ENCODE peak calls at places on chromosomes 12 and 14, in four cellular contexts. One of them, this sample, is unnamed.

GRCh38 chr12:6784292-6784691 is 5.0 kb upstream of the CD4 start:
- DNase-seq in activated naive CD4-positive, alpha-beta T cell treated with anti-CD3 and anti-CD28 coated beads, Interleukin-2, amount 10 ng/mL, durations not matched to agents 7 days and 5 days: no peak
- DNase-seq in HTR-8/SVneo: no peak
- DNase-seq in NCI-H2081 treated with DMSO at 0.1 percent for 48 hours: no peak
- DNase-seq in this sample: no peak

GRCh38 chr12:108888031-108888430 is 8.1 kb downstream of the DAO start:
- DNase-seq in HTR-8/SVneo: no peak
- DNase-seq in NCI-H2081 treated with DMSO at 0.1 percent for 48 hours: no peak
- DNase-seq in activated naive CD4-positive, alpha-beta T cell treated with anti-CD3 and anti-CD28 coated beads, Interleukin-2, amount 10 ng/mL, durations not matched to agents 7 days and 5 days: no peak
- DNase-seq in this sample: no peak

GRCh38 chr14:80393766-80394165 is 182.5 kb upstream of the DIO2 start:
- DNase-seq in NCI-H2081 treated with DMSO at 0.1 percent for 48 hours: no peak
- DNase-seq in HTR-8/SVneo: no peak
- DNase-seq in activated naive CD4-positive, alpha-beta T cell treated with anti-CD3 and anti-CD28 coated beads, Interleukin-2, amount 10 ng/mL, durations not matched to agents 7 days and 5 days: no peak
- DNase-seq in this sample: no peak

GRCh38 chr12:30999723-31000122 is 73.2 kb downstream of the TSPAN11 start:
- DNase-seq in NCI-H2081 treated with DMSO at 0.1 percent for 48 hours: no peak
- DNase-seq in HTR-8/SVneo: no peak
- DNase-seq in activated naive CD4-positive, alpha-beta T cell treated with anti-CD3 and anti-CD28 coated beads, Interleukin-2, amount 10 ng/mL, durations not matched to agents 7 days and 5 days: no peak
- DNase-seq in this sample: no peak

GRCh38 chr14:63267171-63267570 is 51.6 kb downstream of the GPHB5 start:
- DNase-seq in activated naive CD4-positive, alpha-beta T cell treated with anti-CD3 and anti-CD28 coated beads, Interleukin-2, amount 10 ng/mL, durations not matched to agents 7 days and 5 days: no peak
- DNase-seq in NCI-H2081 treated with DMSO at 0.1 percent for 48 hours: no peak
- DNase-seq in HTR-8/SVneo: no peak
- DNase-seq in this sample: no peak

GRCh38 chr12:60398547-60398946 is 802.7 kb downstream of the SLC16A7 start:
- DNase-seq in HTR-8/SVneo: no peak
- DNase-seq in activated naive CD4-positive, alpha-beta T cell treated with anti-CD3 and anti-CD28 coated beads, Interleukin-2, amount 10 ng/mL, durations not matched to agents 7 days and 5 days: no peak
- DNase-seq in NCI-H2081 treated with DMSO at 0.1 percent for 48 hours: no peak
- DNase-seq in this sample: peak

GRCh38 chr14:97299661-97300060 is 502.5 kb downstream of the VRK1 start:
- DNase-seq in NCI-H2081 treated with DMSO at 0.1 percent for 48 hours: no peak
- DNase-seq in HTR-8/SVneo: no peak
- DNase-seq in activated naive CD4-positive, alpha-beta T cell treated with anti-CD3 and anti-CD28 coated beads, Interleukin-2, amount 10 ng/mL, durations not matched to agents 7 days and 5 days: peak
- DNase-seq in this sample: no peak

GRCh38 chr12:107774349-107775029 is at the start of gene ASCL4:
- DNase-seq in NCI-H2081 treated with DMSO at 0.1 percent for 48 hours: no peak
- DNase-seq in HTR-8/SVneo: no peak
- DNase-seq in activated naive CD4-positive, alpha-beta T cell treated with anti-CD3 and anti-CD28 coated beads, Interleukin-2, amount 10 ng/mL, durations not matched to agents 7 days and 5 days: no peak
- DNase-seq in this sample: no peak

GRCh38 chr12:113361574-113362370 is 3.4 kb downstream of the PLBD2 start:
- DNase-seq in activated naive CD4-positive, alpha-beta T cell treated with anti-CD3 and anti-CD28 coated beads, Interleukin-2, amount 10 ng/mL, durations not matched to agents 7 days and 5 days: no peak
- DNase-seq in NCI-H2081 treated with DMSO at 0.1 percent for 48 hours: no peak
- DNase-seq in HTR-8/SVneo: no peak
- DNase-seq in this sample: peak

GRCh38 chr14:66643344-66643743 is 135.4 kb downstream of the GPHN start:
- DNase-seq in activated naive CD4-positive, alpha-beta T cell treated with anti-CD3 and anti-CD28 coated beads, Interleukin-2, amount 10 ng/mL, durations not matched to agents 7 days and 5 days: no peak
- DNase-seq in NCI-H2081 treated with DMSO at 0.1 percent for 48 hours: no peak
- DNase-seq in HTR-8/SVneo: no peak
- DNase-seq in this sample: peak

GRCh38 chr12:12774791-12775190 is 10.7 kb upstream of the APOLD1 start:
- DNase-seq in activated naive CD4-positive, alpha-beta T cell treated with anti-CD3 and anti-CD28 coated beads, Interleukin-2, amount 10 ng/mL, durations not matched to agents 7 days and 5 days: no peak
- DNase-seq in HTR-8/SVneo: no peak
- DNase-seq in NCI-H2081 treated with DMSO at 0.1 percent for 48 hours: no peak
- DNase-seq in this sample: no peak

GRCh38 chr12:16245199-16245598 is 32.3 kb downstream of the SLC15A5 start:
- DNase-seq in HTR-8/SVneo: no peak
- DNase-seq in NCI-H2081 treated with DMSO at 0.1 percent for 48 hours: no peak
- DNase-seq in activated naive CD4-positive, alpha-beta T cell treated with anti-CD3 and anti-CD28 coated beads, Interleukin-2, amount 10 ng/mL, durations not matched to agents 7 days and 5 days: no peak
- DNase-seq in this sample: no peak

GRCh38 chr14:105885561-105886320 is 359.4 kb downstream of the TMEM121 start:
- DNase-seq in NCI-H2081 treated with DMSO at 0.1 percent for 48 hours: no peak
- DNase-seq in activated naive CD4-positive, alpha-beta T cell treated with anti-CD3 and anti-CD28 coated beads, Interleukin-2, amount 10 ng/mL, durations not matched to agents 7 days and 5 days: peak
- DNase-seq in HTR-8/SVneo: no peak
- DNase-seq in this sample: no peak

GRCh38 chr12:50287271-50287670 is 4.0 kb upstream of the LIMA1 start:
- DNase-seq in HTR-8/SVneo: no peak
- DNase-seq in activated naive CD4-positive, alpha-beta T cell treated with anti-CD3 and anti-CD28 coated beads, Interleukin-2, amount 10 ng/mL, durations not matched to agents 7 days and 5 days: no peak
- DNase-seq in NCI-H2081 treated with DMSO at 0.1 percent for 48 hours: no peak
- DNase-seq in this sample: no peak

GRCh38 chr14:78448483-78449094 is 278.4 kb downstream of the NRXN3 start:
- DNase-seq in NCI-H2081 treated with DMSO at 0.1 percent for 48 hours: no peak
- DNase-seq in HTR-8/SVneo: peak
- DNase-seq in activated naive CD4-positive, alpha-beta T cell treated with anti-CD3 and anti-CD28 coated beads, Interleukin-2, amount 10 ng/mL, durations not matched to agents 7 days and 5 days: peak
- DNase-seq in this sample: peak

GRCh38 chr12:13173537-13173936 is 23.0 kb upstream of the EMP1 start:
- DNase-seq in activated naive CD4-positive, alpha-beta T cell treated with anti-CD3 and anti-CD28 coated beads, Interleukin-2, amount 10 ng/mL, durations not matched to agents 7 days and 5 days: no peak
- DNase-seq in HTR-8/SVneo: no peak
- DNase-seq in NCI-H2081 treated with DMSO at 0.1 percent for 48 hours: no peak
- DNase-seq in this sample: peak

GRCh38 chr14:33556382-33557121 is 394.3 kb downstream of the EGLN3 start:
- DNase-seq in NCI-H2081 treated with DMSO at 0.1 percent for 48 hours: no peak
- DNase-seq in HTR-8/SVneo: peak
- DNase-seq in activated naive CD4-positive, alpha-beta T cell treated with anti-CD3 and anti-CD28 coated beads, Interleukin-2, amount 10 ng/mL, durations not matched to agents 7 days and 5 days: no peak
- DNase-seq in this sample: peak

GRCh38 chr12:132557969-132558856 is 52.2 kb downstream of the LRCOL1 start:
- DNase-seq in HTR-8/SVneo: no peak
- DNase-seq in activated naive CD4-positive, alpha-beta T cell treated with anti-CD3 and anti-CD28 coated beads, Interleukin-2, amount 10 ng/mL, durations not matched to agents 7 days and 5 days: peak
- DNase-seq in NCI-H2081 treated with DMSO at 0.1 percent for 48 hours: no peak
- DNase-seq in this sample: no peak

GRCh38 chr12:7588703-7589329 is 76.9 kb downstream of the APOBEC1 start:
- DNase-seq in HTR-8/SVneo: peak
- DNase-seq in NCI-H2081 treated with DMSO at 0.1 percent for 48 hours: no peak
- DNase-seq in activated naive CD4-positive, alpha-beta T cell treated with anti-CD3 and anti-CD28 coated beads, Interleukin-2, amount 10 ng/mL, durations not matched to agents 7 days and 5 days: peak
- DNase-seq in this sample: peak

GRCh38 chr14:68598621-68599447 is 194.0 kb downstream of the ZFP36L1 start:
- DNase-seq in HTR-8/SVneo: peak
- DNase-seq in activated naive CD4-positive, alpha-beta T cell treated with anti-CD3 and anti-CD28 coated beads, Interleukin-2, amount 10 ng/mL, durations not matched to agents 7 days and 5 days: no peak
- DNase-seq in NCI-H2081 treated with DMSO at 0.1 percent for 48 hours: no peak
- DNase-seq in this sample: peak

GRCh38 chr12:104784592-104784991 is 173.5 kb downstream of the SLC41A2 start:
- DNase-seq in HTR-8/SVneo: no peak
- DNase-seq in NCI-H2081 treated with DMSO at 0.1 percent for 48 hours: no peak
- DNase-seq in activated naive CD4-positive, alpha-beta T cell treated with anti-CD3 and anti-CD28 coated beads, Interleukin-2, amount 10 ng/mL, durations not matched to agents 7 days and 5 days: no peak
- DNase-seq in this sample: peak

GRCh38 chr12:62730649-62731377 is 204.1 kb downstream of the PPM1H start:
- DNase-seq in HTR-8/SVneo: peak
- DNase-seq in NCI-H2081 treated with DMSO at 0.1 percent for 48 hours: no peak
- DNase-seq in activated naive CD4-positive, alpha-beta T cell treated with anti-CD3 and anti-CD28 coated beads, Interleukin-2, amount 10 ng/mL, durations not matched to agents 7 days and 5 days: no peak
- DNase-seq in this sample: peak

GRCh38 chr14:38389666-38390065 is 133.8 kb upstream of the CLEC14A start:
- DNase-seq in NCI-H2081 treated with DMSO at 0.1 percent for 48 hours: no peak
- DNase-seq in HTR-8/SVneo: no peak
- DNase-seq in activated naive CD4-positive, alpha-beta T cell treated with anti-CD3 and anti-CD28 coated beads, Interleukin-2, amount 10 ng/mL, durations not matched to agents 7 days and 5 days: no peak
- DNase-seq in this sample: no peak

GRCh38 chr14:95993768-95994592 is 45.2 kb upstream of the C14orf132 start:
- DNase-seq in activated naive CD4-positive, alpha-beta T cell treated with anti-CD3 and anti-CD28 coated beads, Interleukin-2, amount 10 ng/mL, durations not matched to agents 7 days and 5 days: peak
- DNase-seq in HTR-8/SVneo: peak
- DNase-seq in NCI-H2081 treated with DMSO at 0.1 percent for 48 hours: no peak
- DNase-seq in this sample: peak

GRCh38 chr12:50527086-50527726 is 22.4 kb downstream of the DIP2B start:
- DNase-seq in NCI-H2081 treated with DMSO at 0.1 percent for 48 hours: no peak
- DNase-seq in activated naive CD4-positive, alpha-beta T cell treated with anti-CD3 and anti-CD28 coated beads, Interleukin-2, amount 10 ng/mL, durations not matched to agents 7 days and 5 days: no peak
- DNase-seq in HTR-8/SVneo: no peak
- DNase-seq in this sample: no peak

GRCh38 chr12:12350868-12351463 is 924 bp upstream of the MANSC1 start:
- DNase-seq in HTR-8/SVneo: no peak
- DNase-seq in activated naive CD4-positive, alpha-beta T cell treated with anti-CD3 and anti-CD28 coated beads, Interleukin-2, amount 10 ng/mL, durations not matched to agents 7 days and 5 days: no peak
- DNase-seq in NCI-H2081 treated with DMSO at 0.1 percent for 48 hours: no peak
- DNase-seq in this sample: no peak

GRCh38 chr12:25866586-25867378 is 91.7 kb upstream of the RASSF8 start:
- DNase-seq in NCI-H2081 treated with DMSO at 0.1 percent for 48 hours: no peak
- DNase-seq in HTR-8/SVneo: peak
- DNase-seq in activated naive CD4-positive, alpha-beta T cell treated with anti-CD3 and anti-CD28 coated beads, Interleukin-2, amount 10 ng/mL, durations not matched to agents 7 days and 5 days: no peak
- DNase-seq in this sample: no peak

GRCh38 chr12:69392146-69392928 is 32.8 kb downstream of the YEATS4 start:
- DNase-seq in activated naive CD4-positive, alpha-beta T cell treated with anti-CD3 and anti-CD28 coated beads, Interleukin-2, amount 10 ng/mL, durations not matched to agents 7 days and 5 days: no peak
- DNase-seq in NCI-H2081 treated with DMSO at 0.1 percent for 48 hours: no peak
- DNase-seq in HTR-8/SVneo: no peak
- DNase-seq in this sample: no peak

GRCh38 chr14:100587763-100588411 is 670 bp upstream of the BEGAIN start:
- DNase-seq in HTR-8/SVneo: no peak
- DNase-seq in activated naive CD4-positive, alpha-beta T cell treated with anti-CD3 and anti-CD28 coated beads, Interleukin-2, amount 10 ng/mL, durations not matched to agents 7 days and 5 days: peak
- DNase-seq in NCI-H2081 treated with DMSO at 0.1 percent for 48 hours: no peak
- DNase-seq in this sample: no peak

GRCh38 chr12:6295187-6295811 is 15.2 kb upstream of the PLEKHG6 start:
- DNase-seq in NCI-H2081 treated with DMSO at 0.1 percent for 48 hours: no peak
- DNase-seq in activated naive CD4-positive, alpha-beta T cell treated with anti-CD3 and anti-CD28 coated beads, Interleukin-2, amount 10 ng/mL, durations not matched to agents 7 days and 5 days: no peak
- DNase-seq in HTR-8/SVneo: peak
- DNase-seq in this sample: peak

GRCh38 chr12:122819209-122819805 is 15.9 kb upstream of the HIP1R start:
- DNase-seq in activated naive CD4-positive, alpha-beta T cell treated with anti-CD3 and anti-CD28 coated beads, Interleukin-2, amount 10 ng/mL, durations not matched to agents 7 days and 5 days: no peak
- DNase-seq in NCI-H2081 treated with DMSO at 0.1 percent for 48 hours: no peak
- DNase-seq in HTR-8/SVneo: no peak
- DNase-seq in this sample: no peak

This sample was measured in adipocyte.